ENCODE peak calls at places on chromosomes 12 and 14, in nine cellular contexts. S is K562, I is esophagus squamous epithelium, D is uterus, F is IMR-90, A is right lobe of liver, C is HCT116, K is stomach, Z is GM12892. V is an unnamed sample.
A peak's percentile ranks its signal among the peaks of the same experiment; 100 is the strongest.

GRCh38 chr12:41619705-41620104 is 431.6 kb downstream of the PDZRN4 start:
- DNase-seq in S (no peak), I (no peak), D (no peak), F (no peak), A (no peak), C (no peak), K (no peak), Z (no peak), V (no peak)

GRCh38 chr12:1130164-1130563 is 139.1 kb downstream of the ERC1 start:
- DNase-seq in S (peak; percentile 36), I (no peak), D (no peak), F (no peak), A (peak; percentile 29), C (peak; percentile 78), K (peak; percentile 81), Z (no peak), V (peak; percentile 14)

GRCh38 chr12:49212572-49212971 is 23.7 kb upstream of the TUBA1A start:
- DNase-seq in S (no peak), I (no peak), D (no peak), F (no peak), A (no peak), C (no peak), K (no peak), Z (no peak), V (no peak)

GRCh38 chr14:95555053-95555452 is 20.2 kb downstream of the GLRX5 start:
- DNase-seq in S (no peak), I (no peak), D (no peak), F (no peak), A (no peak), C (no peak), K (no peak), Z (no peak), V (no peak)

GRCh38 chr14:67524152-67524963 is 8.7 kb upstream of the PLEKHH1 start:
- DNase-seq in S (no peak), I (no peak), D (no peak), F (no peak), A (no peak), C (no peak), K (no peak), Z (no peak), V (peak; percentile 36)

GRCh38 chr14:90019824-90020523 is 41.8 kb upstream of the KCNK13 start:
- DNase-seq in S (peak; percentile 5), I (no peak), D (no peak), F (no peak), A (no peak), C (no peak), K (no peak), Z (no peak), V (no peak)

GRCh38 chr14:68590233-68590535 is 202.7 kb downstream of the ZFP36L1 start:
- DNase-seq in S (no peak), I (no peak), D (no peak), F (no peak), A (no peak), C (no peak), K (no peak), Z (no peak), V (no peak)

GRCh38 chr12:64821116-64821630 is 3.3 kb upstream of the TBC1D30 start:
- DNase-seq in S (no peak), I (no peak), D (no peak), F (no peak), A (no peak), C (no peak), K (no peak), Z (no peak), V (no peak)

GRCh38 chr14:99602054-99602787 is 1.8 kb downstream of the CCDC85C start:
- DNase-seq in S (no peak), I (no peak), D (no peak), F (peak; percentile 37), A (peak; percentile 79), C (no peak), K (peak; percentile 38), Z (no peak), V (no peak)

GRCh38 chr14:60235440-60235839 is 13.6 kb upstream of the PPM1A start:
- DNase-seq in S (no peak), I (no peak), D (no peak), F (no peak), A (no peak), C (no peak), K (no peak), Z (no peak), V (no peak)

GRCh38 chr14:92106095-92106937 is at the start of gene ATXN3:
- DNase-seq in S (peak; percentile 96), I (peak; percentile 86), D (peak; percentile 98), F (peak; percentile 99), A (peak; percentile 98), C (peak; percentile 97), K (peak; percentile 97), Z (peak; percentile 91), V (peak; percentile 98)
- TF ChIP-seq POLR2A in S (peak; percentile 77), I (no peak), D (peak; percentile 49), F (peak; percentile 78), A (peak; percentile 22), C (peak; percentile 55), K (no peak), Z (peak; percentile 69), V (peak; percentile 57)

DNA sequence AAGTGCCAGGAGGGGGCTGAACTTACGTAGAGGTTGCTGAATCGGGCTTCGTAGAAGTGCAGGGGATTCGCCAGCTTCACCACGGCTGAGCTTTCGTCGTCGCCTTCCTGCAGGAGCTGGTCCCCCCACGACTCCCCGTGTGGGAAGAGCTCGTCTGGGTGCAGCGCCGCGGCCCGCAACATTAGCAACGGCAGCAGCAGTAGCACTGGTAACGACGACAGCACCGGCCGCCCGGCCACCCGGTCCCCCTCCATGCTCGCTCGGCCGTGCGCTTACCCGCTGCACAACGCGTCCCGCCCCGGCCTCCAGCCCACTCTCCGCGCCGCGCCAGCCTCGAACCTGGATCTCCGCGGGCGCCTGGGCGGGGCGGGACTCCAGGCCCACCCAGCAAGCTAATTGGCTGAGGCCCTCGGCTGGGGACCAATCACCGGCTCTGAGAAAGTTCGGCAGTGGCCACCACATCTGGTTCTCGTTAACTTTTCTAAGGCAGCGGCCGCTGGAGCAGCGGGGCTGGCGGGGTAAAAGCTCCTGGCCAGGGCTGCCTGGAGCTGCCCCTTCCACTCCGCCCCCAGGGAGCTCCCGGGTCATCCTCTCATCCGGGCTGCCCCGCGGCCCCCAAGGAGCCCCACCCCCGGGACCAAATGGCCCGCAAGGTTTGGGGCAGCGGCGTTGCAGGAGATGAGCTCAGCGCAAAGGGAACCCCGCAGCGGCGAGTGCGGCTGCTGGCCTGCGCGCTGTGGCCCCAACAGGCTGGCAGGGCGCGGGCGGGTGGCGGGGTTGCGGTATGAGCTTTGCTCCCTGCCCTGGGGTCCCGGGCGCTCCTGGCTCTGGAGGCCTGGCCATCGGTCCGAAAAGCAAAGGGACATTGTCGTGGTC is at the start of gene NID2:
- DNase-seq in S (peak; percentile 32), I (no peak), D (peak; percentile 93), F (peak; percentile 95), A (peak; percentile 52), C (no peak), K (peak; percentile 51), Z (no peak), V (peak; percentile 71)
- TF ChIP-seq POLR2A in S (no peak), I (no peak), D (peak; percentile 28), F (peak; percentile 83), A (no peak), C (no peak), K (no peak), Z (no peak), V (no peak)

GRCh38 chr12:56081393-56082347 is 1.7 kb downstream of the ERBB3 start:
- DNase-seq in S (no peak), I (no peak), D (no peak), F (no peak), A (peak; percentile 68), C (no peak), K (peak; percentile 82), Z (no peak), V (no peak)

GRCh38 chr12:56079729-56080555 is at the start of gene ERBB3:
- DNase-seq in S (peak; percentile 94), I (no peak), D (peak; percentile 77), F (peak; percentile 81), A (peak; percentile 86), C (peak; percentile 71), K (peak; percentile 89), Z (peak; percentile 58), V (peak; percentile 67)

GRCh38 chr12:56082382-56082781 is 2.4 kb downstream of the ERBB3 start:
- DNase-seq in S (no peak), I (no peak), D (no peak), F (no peak), A (no peak), C (no peak), K (no peak), Z (no peak), V (no peak)

GRCh38 chr12:56078931-56079728 is 835 bp upstream of the ERBB3 start:
- DNase-seq in S (peak; percentile 83), I (no peak), D (peak; percentile 83), F (peak; percentile 74), A (peak; percentile 92), C (peak; percentile 83), K (peak; percentile 95), Z (peak; percentile 81), V (peak; percentile 72)

DNA sequence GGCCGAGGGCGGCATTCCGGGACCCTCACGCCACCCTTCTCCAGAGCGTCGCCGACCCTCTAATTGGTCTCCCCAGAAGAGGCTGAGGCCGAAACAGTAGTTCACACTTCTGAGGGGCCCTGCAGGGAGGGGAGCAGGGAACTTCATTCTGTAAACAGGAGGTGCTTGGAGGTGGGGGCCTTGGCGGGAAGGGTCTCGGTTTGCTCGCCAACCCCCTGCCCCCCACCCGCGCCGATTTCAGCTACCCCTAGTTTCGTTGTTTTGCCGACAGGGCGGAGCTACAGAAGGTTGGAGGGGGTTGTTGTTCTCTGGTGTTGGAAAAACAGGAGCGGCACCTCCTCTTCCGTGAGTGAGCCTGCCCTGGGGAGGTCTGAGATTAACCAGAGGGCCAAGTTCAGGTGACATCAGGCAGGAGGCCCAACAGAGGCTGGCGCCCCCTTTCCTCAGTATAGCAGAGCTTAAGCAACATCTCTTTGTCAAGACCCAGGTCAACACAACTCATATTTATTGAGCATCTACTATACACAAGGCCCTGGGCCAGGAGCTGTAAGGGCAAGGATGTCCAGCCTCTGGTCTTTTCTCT is 682 bp downstream of the ERBB3 start:
- DNase-seq in S (peak; percentile 16), I (no peak), D (no peak), F (no peak), A (peak; percentile 81), C (no peak), K (peak; percentile 70), Z (no peak), V (no peak)
- TF ChIP-seq POLR2A in S (no peak), I (no peak), D (no peak), F (no peak), A (peak; percentile 69), C (no peak), K (no peak), Z (no peak), V (no peak)

GRCh38 chr14:102499401-102500189 is 10.0 kb downstream of the ANKRD9 start:
- DNase-seq in S (no peak), I (no peak), D (no peak), F (no peak), A (no peak), C (no peak), K (no peak), Z (no peak), V (no peak)

GRCh38 chr14:102498005-102498677 is 11.4 kb downstream of the ANKRD9 start:
- DNase-seq in S (no peak), I (no peak), D (no peak), F (no peak), A (no peak), C (no peak), K (no peak), Z (no peak), V (peak; percentile 58)

GRCh38 chr14:102496955-102497744 is 12.4 kb downstream of the ANKRD9 start:
- DNase-seq in S (peak; percentile 58), I (no peak), D (no peak), F (no peak), A (no peak), C (no peak), K (no peak), Z (no peak), V (peak; percentile 84)

GRCh38 chr14:102500190-102500661 is 9.3 kb downstream of the ANKRD9 start:
- DNase-seq in S (no peak), I (no peak), D (peak; percentile 43), F (peak; percentile 65), A (no peak), C (no peak), K (no peak), Z (no peak), V (peak; percentile 39)

GRCh38 chr14:102498678-102499265 is 10.8 kb downstream of the ANKRD9 start:
- DNase-seq in S (no peak), I (no peak), D (no peak), F (no peak), A (no peak), C (no peak), K (no peak), Z (no peak), V (no peak)
- TF ChIP-seq POLR2A in S (no peak), I (no peak), D (no peak), F (no peak), A (no peak), C (no peak), K (no peak), Z (no peak), V (no peak)